ENCODE peak calls at places on chromosomes 13 and 19, in six cellular contexts. Y is brain microvascular endothelial cell, M is GM04503, C is heart right ventricle, X is NCI-H1105, O is brain pericyte. B is an unnamed sample.

GRCh38 chr19:6800991-6801396 is 28.5 kb downstream of the VAV1 start:
- DNase-seq in C (no peak), X (no peak), Y (peak), M (peak), O (no peak), B (no peak)

GRCh38 chr13:41458939-41459753 is 1.8 kb downstream of the RGCC start:
- DNase-seq in C (peak), X (no peak), O (no peak), Y (peak), M (no peak), B (peak)

GRCh38 chr19:971795-972194 is 12.3 kb upstream of the WDR18 start:
- DNase-seq in O (no peak), M (no peak), C (no peak), Y (no peak), X (no peak), B (no peak)

GRCh38 chr19:12789098-12789903 is 2.0 kb upstream of the JUNB start:
- DNase-seq in O (no peak), X (no peak), M (no peak), Y (no peak), C (peak), B (peak)

GRCh38 chr19:28313633-28314032 is 899.3 kb downstream of the UQCRFS1 start:
- DNase-seq in C (peak), Y (peak), M (peak), X (no peak), O (no peak), B (no peak)

GRCh38 chr19:45506246-45506990 is 861 bp upstream of the VASP start:
- DNase-seq in X (peak), M (no peak), O (no peak), Y (peak), C (peak), B (peak)

GRCh38 chr13:38376551-38376950 is 26.9 kb downstream of the UFM1 start:
- DNase-seq in Y (no peak), O (no peak), M (no peak), X (no peak), C (no peak), B (no peak)

GRCh38 chr13:40781717-40782116 is 7.7 kb upstream of the SLC25A15 start:
- DNase-seq in M (no peak), X (no peak), C (no peak), O (no peak), Y (no peak), B (no peak)

GRCh38 chr19:6678690-6679109 is 8.7 kb upstream of the TNFSF14 start:
- DNase-seq in C (no peak), M (no peak), X (no peak), O (no peak), Y (peak), B (no peak)

GRCh38 chr19:18274303-18274775 is at the start of gene IQCN:
- DNase-seq in X (no peak), Y (peak), O (no peak), C (no peak), M (no peak), B (no peak)

GRCh38 chr19:30226464-30227070 is 145.6 kb upstream of the ZNF536 start:
- DNase-seq in X (peak), O (no peak), C (no peak), Y (no peak), M (no peak), B (peak)

GRCh38 chr19:46745521-46746280 is at the start of gene FKRP:
- DNase-seq in C (no peak), X (no peak), O (no peak), Y (no peak), M (no peak), B (peak)

GRCh38 chr19:50646074-50646807 is 3.0 kb upstream of the C19orf81 start:
- DNase-seq in O (no peak), C (no peak), M (peak), Y (peak), X (no peak), B (no peak)

GRCh38 chr19:5434970-5435641 is 20.1 kb upstream of the ZNRF4 start:
- DNase-seq in C (no peak), O (no peak), Y (peak), X (no peak), M (peak), B (no peak)

GRCh38 chr19:51417807-51418152 is 338 bp upstream of the SIGLEC10 start:
- DNase-seq in M (no peak), Y (no peak), C (no peak), X (no peak), O (no peak), B (no peak)

GRCh38 chr19:29527500-29528328 is 1.9 kb downstream of the VSTM2B start:
- DNase-seq in X (no peak), O (no peak), M (no peak), Y (no peak), C (no peak), B (no peak)

GRCh38 chr19:6772028-6772865 is at the start of gene VAV1:
- DNase-seq in C (peak), O (no peak), Y (no peak), M (no peak), X (no peak), B (no peak)

GRCh38 chr19:40549007-40549708 is 27.5 kb upstream of the SHKBP1 start:
- DNase-seq in O (no peak), C (peak), Y (peak), X (peak), M (no peak), B (peak)

GRCh38 chr13:32894589-32895001 is 121.6 kb upstream of the KL start:
- DNase-seq in X (no peak), Y (peak), M (no peak), O (no peak), C (no peak), B (no peak)

GRCh38 chr19:920051-920857 is 3.1 kb downstream of the KISS1R start:
- DNase-seq in X (peak), Y (no peak), C (no peak), O (no peak), M (no peak), B (no peak)

GRCh38 chr13:47639716-47640447 is 361.2 kb downstream of the SUCLA2 start:
- DNase-seq in X (no peak), O (no peak), Y (no peak), C (no peak), M (no peak), B (no peak)

GRCh38 chr13:57633950-57634828 is 2.6 kb downstream of the PCDH17 start:
- DNase-seq in Y (no peak), C (peak), M (no peak), X (no peak), O (no peak), B (peak)

GRCh38 chr13:27375686-27376326 is 48.6 kb upstream of the GTF3A start:
- DNase-seq in C (peak), X (peak), O (no peak), M (peak), Y (peak), B (peak)

GRCh38 chr13:110628477-110628793 is 13.1 kb downstream of the NAXD start:
- DNase-seq in M (no peak), X (no peak), C (no peak), Y (peak), O (peak), B (no peak)

GRCh38 chr13:31859546-31859945 is 120.2 kb downstream of the RXFP2 start:
- DNase-seq in O (no peak), M (no peak), X (peak), Y (no peak), C (no peak), B (peak)

GRCh38 chr19:38003427-38004099 is 96.6 kb downstream of the SIPA1L3 start:
- DNase-seq in M (peak), O (peak), Y (peak), C (peak), X (peak), B (peak)

GRCh38 chr19:1860133-1860775 is 3.1 kb downstream of the KLF16 start:
- DNase-seq in X (no peak), M (no peak), Y (peak), C (peak), O (no peak), B (peak)

GRCh38 chr19:41175825-41176734 is 16.9 kb upstream of the CYP2S1 start:
- DNase-seq in Y (peak), X (no peak), C (no peak), M (peak), O (no peak), B (no peak)